ENCODE peak calls at places on chromosomes 5 and 9, in five cellular contexts. T is PC-3, L is right atrium auricular region, B is fibroblast of mammary gland, Y is MCF 10A. Z is an unnamed sample.

GRCh38 chr9:89872913-89873707 is 268.3 kb downstream of the GADD45G start:
- DNase-seq in Y (no peak), L (peak), B (no peak), T (no peak), Z (no peak)

GRCh38 chr5:106964102-106964501 is 706.6 kb downstream of the EFNA5 start:
- DNase-seq in L (no peak), B (no peak), Y (peak), T (peak), Z (no peak)

GRCh38 chr9:75152416-75152815 is 64.1 kb downstream of the OSTF1 start:
- DNase-seq in L (no peak), T (no peak), Y (no peak), B (no peak), Z (no peak)

GRCh38 chr5:17448877-17449276 is 49.2 kb upstream of the TAF11L2 start:
- DNase-seq in Y (no peak), T (no peak), B (peak), L (no peak), Z (no peak)

GRCh38 chr5:175387144-175387543 is 56.8 kb downstream of the DRD1 start:
- DNase-seq in T (no peak), L (no peak), B (no peak), Y (no peak), Z (no peak)

GRCh38 chr5:134784946-134785620 is 26.5 kb downstream of the DDX46 start:
- DNase-seq in Y (no peak), L (no peak), B (peak), T (no peak), Z (no peak)

GRCh38 chr5:62720036-62720441 is 141.4 kb downstream of the LRRC70 start:
- DNase-seq in L (no peak), Y (peak), T (peak), B (peak), Z (peak)

GRCh38 chr9:3008091-3008490 is 164.2 kb upstream of the PUM3 start:
- DNase-seq in B (no peak), Y (peak), T (peak), L (no peak), Z (no peak)

GRCh38 chr5:124744170-124744911 is 2.1 kb downstream of the ZNF608 start:
- DNase-seq in Y (no peak), T (no peak), L (peak), B (peak), Z (no peak)

GRCh38 chr9:71758785-71759184 is 9.5 kb downstream of the CEMIP2 start:
- DNase-seq in B (peak), L (no peak), T (peak), Y (peak), Z (no peak)

GRCh38 chr5:32233696-32234447 is 59.8 kb upstream of the GOLPH3 start:
- DNase-seq in B (peak), T (peak), Y (no peak), L (no peak), Z (no peak)

GRCh38 chr5:148147415-148147814 is 20.9 kb upstream of the SPINK14 start:
- DNase-seq in Y (no peak), L (no peak), T (peak), B (no peak), Z (no peak)

GRCh38 chr9:114612272-114612923 is 1.3 kb downstream of the TMEM268 start:
- DNase-seq in T (no peak), B (no peak), Y (no peak), L (no peak), Z (no peak)

GRCh38 chr5:25006734-25007133 is 362.0 kb upstream of the CDH10 start:
- DNase-seq in B (no peak), L (no peak), T (peak), Y (peak), Z (no peak)

GRCh38 chr5:24623018-24623417 is 21.8 kb downstream of the CDH10 start:
- DNase-seq in L (no peak), B (no peak), T (no peak), Y (no peak), Z (no peak)

GRCh38 chr9:97109194-97109811 is 70.4 kb upstream of the CTSV start:
- DNase-seq in L (no peak), B (peak), T (peak), Y (peak), Z (no peak)

GRCh38 chr5:130011986-130012385 is 107.7 kb downstream of the CHSY3 start:
- DNase-seq in B (no peak), L (no peak), Y (no peak), T (no peak), Z (no peak)

GRCh38 chr5:98763001-98763630 is 10.3 kb upstream of the RGMB start:
- DNase-seq in T (peak), L (no peak), B (peak), Y (no peak), Z (no peak)

GRCh38 chr9:76441551-76442322 is 17.2 kb upstream of the GCNT1 start:
- DNase-seq in B (peak), T (peak), Y (peak), L (no peak), Z (no peak)

GRCh38 chr5:179228341-179229121 is 116.7 kb downstream of the ADAMTS2 start:
- DNase-seq in T (no peak), L (no peak), B (no peak), Y (no peak), Z (no peak)

GRCh38 chr9:78871452-78872331 is 574.8 kb downstream of the PSAT1 start:
- DNase-seq in Y (peak), T (peak), B (peak), L (no peak), Z (no peak)

GRCh38 chr5:39439582-39439981 is 14.8 kb upstream of the DAB2 start:
- DNase-seq in T (no peak), Y (no peak), L (no peak), B (no peak), Z (no peak)

GRCh38 chr5:169606279-169606678 is 22.7 kb downstream of the SPDL1 start:
- DNase-seq in Y (no peak), B (no peak), T (no peak), L (no peak), Z (no peak)

GRCh38 chr5:156325671-156326070 is 1.3 kb upstream of the SGCD start:
- DNase-seq in Y (no peak), T (no peak), L (no peak), B (no peak), Z (no peak)

GRCh38 chr9:93218161-93218560 is 34.2 kb downstream of the WNK2 start:
- DNase-seq in L (no peak), B (no peak), T (no peak), Y (no peak), Z (no peak)

GRCh38 chr9:89635816-89636215 is 31.0 kb downstream of the GADD45G start:
- DNase-seq in Y (no peak), B (no peak), T (peak), L (no peak), Z (no peak)

GRCh38 chr9:132878695-132879064 is at the start of gene SPACA9:
- DNase-seq in B (peak), L (peak), T (peak), Y (peak), Z (peak)

GRCh38 chr5:28451478-28451877 is 1413.1 kb upstream of the CDH9 start:
- DNase-seq in Y (no peak), T (no peak), L (no peak), B (no peak), Z (no peak)
- TF ChIP-seq CTCF in Y (no peak), T (no peak), L (no peak), B (no peak), Z (no peak)

GRCh38 chr5:132420706-132421272 is 51.3 kb downstream of the SLC22A5 start:
- DNase-seq in T (no peak), Y (no peak), B (no peak), L (no peak), Z (no peak)
- TF ChIP-seq CTCF in T (no peak), Y (no peak), B (no peak), L (no peak), Z (no peak)

GRCh38 chr9:23826120-23826629 is at the start of gene ELAVL2:
- DNase-seq in T (peak), Y (peak), B (peak), L (peak), Z (peak)

GRCh38 chr9:23824241-23825142 is 1.5 kb downstream of the ELAVL2 start:
- DNase-seq in T (peak), B (no peak), L (no peak), Y (peak), Z (peak)

GRCh38 chr9:23822331-23823169 is 3.5 kb downstream of the ELAVL2 start:
- DNase-seq in T (no peak), Y (no peak), B (no peak), L (no peak), Z (no peak)

GRCh38 chr9:23825143-23825531 is 903 bp downstream of the ELAVL2 start:
- DNase-seq in L (no peak), T (no peak), B (no peak), Y (peak), Z (peak)

GRCh38 chr9:23825700-23826099 is 340 bp downstream of the ELAVL2 start:
- DNase-seq in L (no peak), T (no peak), B (peak), Y (peak), Z (no peak)
- TF ChIP-seq CTCF in L (no peak), T (no peak), B (no peak), Y (no peak), Z (no peak)

GRCh38 chr9:113306566-113306965 is 3.4 kb upstream of the RNF183 start:
- DNase-seq in B (no peak), L (no peak), Y (no peak), T (no peak), Z (no peak)
- TF ChIP-seq CTCF in B (no peak), L (no peak), Y (no peak), T (no peak), Z (no peak)